ENCODE peak calls at places on chromosome 21, in eight cellular contexts. P is DMS53, L is bronchial epithelial cell, I is AG09309, S is Caco-2, F is T-helper 1 cell, E is endothelial cell, W is anterior cingulate cortex. Y is an unnamed sample.

GRCh38 chr21:42566524-42567180 is 53.0 kb downstream of the SLC37A1 start:
- DNase-seq in P (no peak), E (no peak), W (no peak), S (no peak), L (no peak), F (no peak), I (no peak), Y (no peak)

GRCh38 chr21:45041351-45041805 is 33.0 kb upstream of the ADARB1 start:
- DNase-seq in P (no peak), S (no peak), F (no peak), I (peak), W (no peak), E (no peak), L (no peak), Y (peak)

GRCh38 chr21:29005696-29006095 is 13.0 kb upstream of the LTN1 start:
- DNase-seq in F (no peak), I (no peak), P (no peak), L (no peak), S (no peak), W (no peak), E (no peak), Y (no peak)

GRCh38 chr21:41823166-41823565 is 56.0 kb downstream of the PRDM15 start:
- DNase-seq in W (no peak), I (no peak), E (no peak), P (no peak), F (no peak), L (no peak), S (no peak), Y (no peak)

GRCh38 chr21:16250282-16250681 is 520.5 kb downstream of the USP25 start:
- DNase-seq in S (no peak), I (no peak), F (no peak), W (no peak), L (no peak), P (no peak), E (no peak), Y (no peak)

GRCh38 chr21:42818328-42818749 is 61.0 kb downstream of the WDR4 start:
- DNase-seq in S (peak), E (peak), L (peak), W (no peak), F (peak), P (peak), I (no peak), Y (peak)

GRCh38 chr21:25963186-25963585 is 207.4 kb downstream of the APP start:
- DNase-seq in L (peak), E (no peak), P (no peak), I (no peak), F (no peak), S (no peak), W (no peak), Y (no peak)

GRCh38 chr21:16891821-16892220 is 621.0 kb upstream of the CXADR start:
- DNase-seq in P (no peak), L (peak), I (peak), S (no peak), E (no peak), W (no peak), F (no peak), Y (no peak)

GRCh38 chr21:41816583-41817165 is 49.8 kb upstream of the RIPK4 start:
- DNase-seq in W (peak), E (peak), P (peak), F (peak), I (peak), S (peak), L (peak), Y (peak)

GRCh38 chr21:41737656-41738324 is 29.1 kb downstream of the RIPK4 start:
- DNase-seq in E (no peak), W (no peak), I (no peak), L (no peak), F (no peak), P (no peak), S (no peak), Y (no peak)

Y was measured in KBM-7.